ENCODE peak calls at places on chromosomes 11 and 22, in ten cellular contexts. One of them, this sample, is unnamed.

GRCh38 chr11:68835749-68836148 is 6.0 kb downstream of the CPT1A start:
- DNase-seq in H7: no peak
- DNase-seq in non-pigmented ciliary epithelial cell: no peak
- DNase-seq in PC-3: no peak
- DNase-seq in epithelial cell of prostate: no peak
- DNase-seq in T47D: no peak
- DNase-seq in neuronal stem cell: no peak
- DNase-seq in SHP77 treated with DMSO at 0.1 percent for 48 hours: no peak
- DNase-seq in NT2/D1: no peak
- DNase-seq in RWPE1: no peak
- DNase-seq in this sample: no peak

GRCh38 chr11:55714982-55715888 is 53.2 kb downstream of the OR4C6 start:
- DNase-seq in NT2/D1: peak; percentile 50
- DNase-seq in H7: peak; percentile 3
- DNase-seq in PC-3: peak; percentile 30
- DNase-seq in T47D: no peak
- DNase-seq in RWPE1: no peak
- DNase-seq in non-pigmented ciliary epithelial cell: no peak
- DNase-seq in neuronal stem cell: no peak
- DNase-seq in epithelial cell of prostate: no peak
- DNase-seq in SHP77 treated with DMSO at 0.1 percent for 48 hours: no peak
- DNase-seq in this sample: no peak

GRCh38 chr11:120224386-120224785 is 13.6 kb downstream of the OAF start:
- DNase-seq in T47D: no peak
- DNase-seq in epithelial cell of prostate: no peak
- DNase-seq in RWPE1: no peak
- DNase-seq in neuronal stem cell: no peak
- DNase-seq in PC-3: no peak
- DNase-seq in NT2/D1: no peak
- DNase-seq in non-pigmented ciliary epithelial cell: no peak
- DNase-seq in H7: no peak
- DNase-seq in SHP77 treated with DMSO at 0.1 percent for 48 hours: no peak
- DNase-seq in this sample: no peak

GRCh38 chr11:74014880-74015279 is 6.0 kb upstream of the UCP3 start:
- DNase-seq in SHP77 treated with DMSO at 0.1 percent for 48 hours: no peak
- DNase-seq in PC-3: no peak
- DNase-seq in H7: no peak
- DNase-seq in T47D: no peak
- DNase-seq in epithelial cell of prostate: no peak
- DNase-seq in neuronal stem cell: no peak
- DNase-seq in non-pigmented ciliary epithelial cell: no peak
- DNase-seq in RWPE1: no peak
- DNase-seq in NT2/D1: no peak
- DNase-seq in this sample: no peak

GRCh38 chr22:43473441-43473840 is 61.6 kb downstream of the MPPED1 start:
- DNase-seq in NT2/D1: no peak
- DNase-seq in RWPE1: no peak
- DNase-seq in epithelial cell of prostate: no peak
- DNase-seq in SHP77 treated with DMSO at 0.1 percent for 48 hours: no peak
- DNase-seq in neuronal stem cell: no peak
- DNase-seq in non-pigmented ciliary epithelial cell: no peak
- DNase-seq in T47D: no peak
- DNase-seq in PC-3: no peak
- DNase-seq in H7: peak; percentile 31
- DNase-seq in this sample: no peak

GRCh38 chr11:103920933-103921332 is 115.5 kb upstream of the DDI1 start:
- DNase-seq in epithelial cell of prostate: no peak
- DNase-seq in non-pigmented ciliary epithelial cell: no peak
- DNase-seq in PC-3: no peak
- DNase-seq in SHP77 treated with DMSO at 0.1 percent for 48 hours: no peak
- DNase-seq in RWPE1: no peak
- DNase-seq in H7: peak; percentile 13
- DNase-seq in NT2/D1: no peak
- DNase-seq in T47D: no peak
- DNase-seq in neuronal stem cell: no peak
- DNase-seq in this sample: no peak

GRCh38 chr11:132028380-132029240 is 658.2 kb downstream of the NTM start:
- DNase-seq in PC-3: peak; percentile 44
- DNase-seq in T47D: peak; percentile 48
- DNase-seq in SHP77 treated with DMSO at 0.1 percent for 48 hours: no peak
- DNase-seq in epithelial cell of prostate: peak; percentile 6
- DNase-seq in NT2/D1: peak; percentile 44
- DNase-seq in non-pigmented ciliary epithelial cell: no peak
- DNase-seq in RWPE1: peak; percentile 17
- DNase-seq in neuronal stem cell: peak; percentile 18
- DNase-seq in H7: peak; percentile 40
- DNase-seq in this sample: no peak

GRCh38 chr22:42434283-42434682 is 2.1 kb upstream of the NFAM1 start:
- DNase-seq in RWPE1: no peak
- DNase-seq in T47D: no peak
- DNase-seq in NT2/D1: no peak
- DNase-seq in H7: no peak
- DNase-seq in epithelial cell of prostate: no peak
- DNase-seq in SHP77 treated with DMSO at 0.1 percent for 48 hours: no peak
- DNase-seq in neuronal stem cell: no peak
- DNase-seq in PC-3: no peak
- DNase-seq in non-pigmented ciliary epithelial cell: no peak
- DNase-seq in this sample: no peak

GRCh38 chr22:35114296-35114980 is 48.5 kb downstream of the ISX start:
- DNase-seq in PC-3: no peak
- DNase-seq in epithelial cell of prostate: no peak
- DNase-seq in SHP77 treated with DMSO at 0.1 percent for 48 hours: no peak
- DNase-seq in non-pigmented ciliary epithelial cell: no peak
- DNase-seq in RWPE1: no peak
- DNase-seq in neuronal stem cell: no peak
- DNase-seq in T47D: no peak
- DNase-seq in H7: no peak
- DNase-seq in NT2/D1: no peak
- DNase-seq in this sample: no peak

GRCh38 chr11:35594680-35595079 is 23.6 kb upstream of the FJX1 start:
- DNase-seq in RWPE1: no peak
- DNase-seq in non-pigmented ciliary epithelial cell: no peak
- DNase-seq in T47D: no peak
- DNase-seq in neuronal stem cell: no peak
- DNase-seq in PC-3: no peak
- DNase-seq in H7: no peak
- DNase-seq in SHP77 treated with DMSO at 0.1 percent for 48 hours: no peak
- DNase-seq in epithelial cell of prostate: no peak
- DNase-seq in NT2/D1: no peak
- DNase-seq in this sample: no peak

GRCh38 chr11:26950260-26950719 is 43.6 kb upstream of the FIBIN start:
- DNase-seq in SHP77 treated with DMSO at 0.1 percent for 48 hours: no peak
- DNase-seq in NT2/D1: no peak
- DNase-seq in H7: no peak
- DNase-seq in epithelial cell of prostate: no peak
- DNase-seq in neuronal stem cell: no peak
- DNase-seq in T47D: no peak
- DNase-seq in PC-3: no peak
- DNase-seq in RWPE1: no peak
- DNase-seq in non-pigmented ciliary epithelial cell: no peak
- DNase-seq in this sample: no peak

GRCh38 chr11:71302534-71302909 is 50.1 kb upstream of the SHANK2 start:
- DNase-seq in PC-3: no peak
- DNase-seq in epithelial cell of prostate: no peak
- DNase-seq in NT2/D1: no peak
- DNase-seq in neuronal stem cell: no peak
- DNase-seq in SHP77 treated with DMSO at 0.1 percent for 48 hours: no peak
- DNase-seq in H7: no peak
- DNase-seq in RWPE1: no peak
- DNase-seq in non-pigmented ciliary epithelial cell: no peak
- DNase-seq in T47D: no peak
- DNase-seq in this sample: no peak

GRCh38 chr11:84430661-84431060 is 1144.5 kb upstream of the CCDC90B start:
- DNase-seq in NT2/D1: no peak
- DNase-seq in neuronal stem cell: no peak
- DNase-seq in T47D: no peak
- DNase-seq in PC-3: peak; percentile 27
- DNase-seq in non-pigmented ciliary epithelial cell: no peak
- DNase-seq in RWPE1: no peak
- DNase-seq in H7: no peak
- DNase-seq in epithelial cell of prostate: no peak
- DNase-seq in SHP77 treated with DMSO at 0.1 percent for 48 hours: peak; percentile 39
- DNase-seq in this sample: peak; percentile 2

GRCh38 chr11:113697798-113698407 is 8.2 kb downstream of the TMPRSS5 start:
- DNase-seq in PC-3: peak; percentile 82
- DNase-seq in epithelial cell of prostate: no peak
- DNase-seq in H7: no peak
- DNase-seq in T47D: no peak
- DNase-seq in NT2/D1: no peak
- DNase-seq in neuronal stem cell: no peak
- DNase-seq in non-pigmented ciliary epithelial cell: no peak
- DNase-seq in SHP77 treated with DMSO at 0.1 percent for 48 hours: no peak
- DNase-seq in RWPE1: no peak
- DNase-seq in this sample: no peak

GRCh38 chr11:68373810-68374501 is 61.6 kb downstream of the LRP5 start:
- DNase-seq in epithelial cell of prostate: no peak
- DNase-seq in PC-3: no peak
- DNase-seq in T47D: no peak
- DNase-seq in RWPE1: no peak
- DNase-seq in SHP77 treated with DMSO at 0.1 percent for 48 hours: peak; percentile 64
- DNase-seq in NT2/D1: no peak
- DNase-seq in non-pigmented ciliary epithelial cell: no peak
- DNase-seq in neuronal stem cell: no peak
- DNase-seq in H7: no peak
- DNase-seq in this sample: no peak

GRCh38 chr22:23789638-23790037 is 2.9 kb downstream of the SMARCB1 start:
- DNase-seq in non-pigmented ciliary epithelial cell: no peak
- DNase-seq in RWPE1: no peak
- DNase-seq in NT2/D1: no peak
- DNase-seq in T47D: no peak
- DNase-seq in neuronal stem cell: no peak
- DNase-seq in epithelial cell of prostate: no peak
- DNase-seq in PC-3: no peak
- DNase-seq in H7: peak; percentile 50
- DNase-seq in SHP77 treated with DMSO at 0.1 percent for 48 hours: no peak
- DNase-seq in this sample: no peak

GRCh38 chr11:7281083-7281482 is 29.4 kb downstream of the SYT9 start:
- DNase-seq in epithelial cell of prostate: peak; percentile 79
- DNase-seq in RWPE1: peak; percentile 72
- DNase-seq in non-pigmented ciliary epithelial cell: peak; percentile 8
- DNase-seq in H7: no peak
- DNase-seq in SHP77 treated with DMSO at 0.1 percent for 48 hours: no peak
- DNase-seq in neuronal stem cell: no peak
- DNase-seq in T47D: peak; percentile 4
- DNase-seq in PC-3: peak; percentile 92
- DNase-seq in NT2/D1: no peak
- DNase-seq in this sample: no peak

GRCh38 chr11:74492084-74492483 is 1.4 kb downstream of the LIPT2 start:
- DNase-seq in epithelial cell of prostate: no peak
- DNase-seq in PC-3: peak; percentile 9
- DNase-seq in NT2/D1: no peak
- DNase-seq in T47D: no peak
- DNase-seq in non-pigmented ciliary epithelial cell: no peak
- DNase-seq in H7: no peak
- DNase-seq in SHP77 treated with DMSO at 0.1 percent for 48 hours: no peak
- DNase-seq in RWPE1: no peak
- DNase-seq in neuronal stem cell: no peak
- DNase-seq in this sample: no peak

GRCh38 chr11:121706884-121707283 is 254.1 kb upstream of the SORL1-AS1 start:
- DNase-seq in T47D: no peak
- DNase-seq in PC-3: no peak
- DNase-seq in RWPE1: no peak
- DNase-seq in NT2/D1: no peak
- DNase-seq in neuronal stem cell: no peak
- DNase-seq in SHP77 treated with DMSO at 0.1 percent for 48 hours: no peak
- DNase-seq in non-pigmented ciliary epithelial cell: no peak
- DNase-seq in H7: no peak
- DNase-seq in epithelial cell of prostate: no peak
- DNase-seq in this sample: no peak

GRCh38 chr22:29443452-29443851 is 5.1 kb downstream of the RFPL1 start:
- DNase-seq in SHP77 treated with DMSO at 0.1 percent for 48 hours: no peak
- DNase-seq in H7: no peak
- DNase-seq in epithelial cell of prostate: no peak
- DNase-seq in RWPE1: no peak
- DNase-seq in T47D: no peak
- DNase-seq in NT2/D1: no peak
- DNase-seq in non-pigmented ciliary epithelial cell: no peak
- DNase-seq in PC-3: no peak
- DNase-seq in neuronal stem cell: no peak
- DNase-seq in this sample: no peak

GRCh38 chr11:304915-305833 is 2.4 kb upstream of the IFITM2 start:
- DNase-seq in T47D: peak; percentile 74
- DNase-seq in epithelial cell of prostate: no peak
- DNase-seq in SHP77 treated with DMSO at 0.1 percent for 48 hours: peak; percentile 2
- DNase-seq in neuronal stem cell: peak; percentile 56
- DNase-seq in PC-3: peak; percentile 66
- DNase-seq in non-pigmented ciliary epithelial cell: no peak
- DNase-seq in RWPE1: peak; percentile 74
- DNase-seq in NT2/D1: peak; percentile 93
- DNase-seq in H7: peak; percentile 93
- DNase-seq in this sample: no peak

GRCh38 chr11:111213256-111213655 is 32.3 kb upstream of the POU2AF2 start:
- DNase-seq in RWPE1: no peak
- DNase-seq in PC-3: peak; percentile 51
- DNase-seq in non-pigmented ciliary epithelial cell: no peak
- DNase-seq in NT2/D1: no peak
- DNase-seq in T47D: no peak
- DNase-seq in SHP77 treated with DMSO at 0.1 percent for 48 hours: no peak
- DNase-seq in H7: no peak
- DNase-seq in epithelial cell of prostate: no peak
- DNase-seq in neuronal stem cell: no peak
- DNase-seq in this sample: no peak

GRCh38 chr22:37803195-37803635 is 4.5 kb upstream of the GCAT start:
- DNase-seq in non-pigmented ciliary epithelial cell: no peak
- DNase-seq in SHP77 treated with DMSO at 0.1 percent for 48 hours: no peak
- DNase-seq in NT2/D1: no peak
- DNase-seq in H7: peak; percentile 88
- DNase-seq in epithelial cell of prostate: no peak
- DNase-seq in PC-3: no peak
- DNase-seq in T47D: no peak
- DNase-seq in RWPE1: no peak
- DNase-seq in neuronal stem cell: no peak
- DNase-seq in this sample: no peak

GRCh38 chr22:31861226-31861840 is 83.0 kb upstream of the YWHAH start:
- DNase-seq in NT2/D1: no peak
- DNase-seq in neuronal stem cell: no peak
- DNase-seq in RWPE1: no peak
- DNase-seq in epithelial cell of prostate: no peak
- DNase-seq in non-pigmented ciliary epithelial cell: no peak
- DNase-seq in T47D: no peak
- DNase-seq in PC-3: peak; percentile 22
- DNase-seq in SHP77 treated with DMSO at 0.1 percent for 48 hours: no peak
- DNase-seq in H7: no peak
- DNase-seq in this sample: no peak

GRCh38 chr11:132976115-132976514 is 556.2 kb downstream of the OPCML start:
- DNase-seq in NT2/D1: no peak
- DNase-seq in RWPE1: no peak
- DNase-seq in epithelial cell of prostate: no peak
- DNase-seq in H7: no peak
- DNase-seq in PC-3: no peak
- DNase-seq in SHP77 treated with DMSO at 0.1 percent for 48 hours: no peak
- DNase-seq in neuronal stem cell: no peak
- DNase-seq in T47D: no peak
- DNase-seq in non-pigmented ciliary epithelial cell: no peak
- DNase-seq in this sample: no peak

GRCh38 chr11:108538022-108538424 is 39.8 kb upstream of the POGLUT3 start:
- DNase-seq in H7: no peak
- DNase-seq in epithelial cell of prostate: peak; percentile 40
- DNase-seq in PC-3: no peak
- DNase-seq in RWPE1: no peak
- DNase-seq in SHP77 treated with DMSO at 0.1 percent for 48 hours: no peak
- DNase-seq in T47D: no peak
- DNase-seq in neuronal stem cell: no peak
- DNase-seq in NT2/D1: no peak
- DNase-seq in non-pigmented ciliary epithelial cell: no peak
- DNase-seq in this sample: no peak

GRCh38 chr11:69509846-69510390 is 28.5 kb downstream of the LINC01488 start:
- DNase-seq in SHP77 treated with DMSO at 0.1 percent for 48 hours: no peak
- DNase-seq in NT2/D1: no peak
- DNase-seq in T47D: no peak
- DNase-seq in non-pigmented ciliary epithelial cell: no peak
- DNase-seq in neuronal stem cell: no peak
- DNase-seq in PC-3: no peak
- DNase-seq in RWPE1: no peak
- DNase-seq in H7: no peak
- DNase-seq in epithelial cell of prostate: no peak
- DNase-seq in this sample: no peak

GRCh38 chr11:8059571-8060011 is 21.4 kb upstream of the TUB start:
- DNase-seq in H7: no peak
- DNase-seq in non-pigmented ciliary epithelial cell: no peak
- DNase-seq in NT2/D1: no peak
- DNase-seq in neuronal stem cell: no peak
- DNase-seq in epithelial cell of prostate: no peak
- DNase-seq in RWPE1: no peak
- DNase-seq in PC-3: no peak
- DNase-seq in T47D: no peak
- DNase-seq in SHP77 treated with DMSO at 0.1 percent for 48 hours: no peak
- DNase-seq in this sample: no peak